ENCODE peak calls at places on chromosomes 5 and 9, in ten cellular contexts. D is NCI-H1048, Q is non-pigmented ciliary epithelial cell, U is NCI-H1105 treated with DMSO at 0.1 percent for 48 hours, T is 8988T, L is GM12891, J is GF-D8, A is A549, R is NCI-H510A, Z is cardiac fibroblast. G is an unnamed sample.

GRCh38 chr5:134465856-134466240 is 54.2 kb upstream of the CDKN2AIPNL start:
- DNase-seq in D (peak), Q (no peak), U (peak), T (peak), L (peak), J (peak), A (peak), R (no peak), Z (peak), G (peak)

GRCh38 chr5:52262844-52263243 is 524.9 kb upstream of the ITGA1 start:
- DNase-seq in D (no peak), Q (no peak), U (peak), T (no peak), L (no peak), J (no peak), A (no peak), R (no peak), Z (no peak), G (no peak)

GRCh38 chr9:20070336-20070735 is 281.5 kb upstream of the SLC24A2 start:
- DNase-seq in D (no peak), Q (no peak), U (no peak), T (no peak), L (no peak), J (no peak), A (no peak), R (no peak), Z (no peak), G (no peak)

GRCh38 chr5:138138949-138139775 is at the start of gene NME5:
- DNase-seq in D (peak), Q (no peak), U (peak), T (no peak), L (peak), J (no peak), A (no peak), R (peak), Z (peak), G (no peak)

GRCh38 chr5:101482931-101483330 is 579.8 kb upstream of the ST8SIA4 start:
- DNase-seq in D (no peak), Q (no peak), U (no peak), T (no peak), L (no peak), J (no peak), A (peak), R (no peak), Z (no peak), G (no peak)

GRCh38 chr9:74951725-74952151 is 974 bp downstream of the C9orf40 start:
- DNase-seq in D (no peak), Q (no peak), U (peak), T (no peak), L (no peak), J (no peak), A (peak), R (peak), Z (peak), G (no peak)

GRCh38 chr9:101832464-101832863 is 94.0 kb upstream of the GRIN3A start:
- DNase-seq in D (no peak), Q (no peak), U (no peak), T (no peak), L (no peak), J (no peak), A (no peak), R (no peak), Z (no peak), G (no peak)

GRCh38 chr9:129482521-129483466 is 138.1 kb downstream of the C9orf50 start:
- DNase-seq in D (peak), Q (no peak), U (peak), T (no peak), L (no peak), J (no peak), A (peak), R (peak), Z (peak), G (no peak)

GRCh38 chr9:93306081-93306480 is 122.1 kb downstream of the WNK2 start:
- DNase-seq in D (no peak), Q (no peak), U (no peak), T (no peak), L (no peak), J (no peak), A (no peak), R (no peak), Z (no peak), G (peak)

GRCh38 chr9:92522983-92523970 is 12.5 kb downstream of the ECM2 start:
- DNase-seq in D (no peak), Q (no peak), U (no peak), T (no peak), L (no peak), J (no peak), A (no peak), R (no peak), Z (peak), G (no peak)

GRCh38 chr5:170570492-170570891 is 66.7 kb downstream of the KCNIP1 start:
- DNase-seq in D (no peak), Q (no peak), U (peak), T (no peak), L (no peak), J (no peak), A (no peak), R (no peak), Z (no peak), G (no peak)

GRCh38 chr9:107345327-107345726 is 62.2 kb downstream of the RAD23B start:
- DNase-seq in D (no peak), Q (no peak), U (no peak), T (no peak), L (no peak), J (no peak), A (no peak), R (no peak), Z (peak), G (no peak)

GRCh38 chr9:135275163-135275925 is 187.9 kb downstream of the OLFM1 start:
- DNase-seq in D (no peak), Q (no peak), U (peak), T (no peak), L (no peak), J (no peak), A (no peak), R (no peak), Z (no peak), G (no peak)

GRCh38 chr5:55645304-55645703 is 66.8 kb downstream of the SLC38A9 start:
- DNase-seq in D (no peak), Q (no peak), U (no peak), T (no peak), L (no peak), J (no peak), A (peak), R (no peak), Z (peak), G (no peak)

GRCh38 chr9:134065720-134066419 is 2.0 kb downstream of the BRD3 start:
- DNase-seq in D (no peak), Q (no peak), U (no peak), T (peak), L (peak), J (peak), A (no peak), R (no peak), Z (peak), G (peak)

GRCh38 chr5:37661227-37661920 is 178.5 kb downstream of the GDNF start:
- DNase-seq in D (no peak), Q (no peak), U (no peak), T (no peak), L (no peak), J (no peak), A (no peak), R (no peak), Z (no peak), G (no peak)

GRCh38 chr9:2216591-2216990 is 201.4 kb downstream of the SMARCA2 start:
- DNase-seq in D (no peak), Q (no peak), U (no peak), T (no peak), L (no peak), J (no peak), A (no peak), R (no peak), Z (peak), G (no peak)

GRCh38 chr5:78806544-78806943 is 158.0 kb upstream of the LHFPL2 start:
- DNase-seq in D (no peak), Q (peak), U (no peak), T (no peak), L (no peak), J (no peak), A (no peak), R (no peak), Z (peak), G (no peak)

G was measured in ascending aorta.